ENCODE peak calls at places on chromosomes 6 and 20, in seven cellular contexts. I is CD8-positive, alpha-beta memory T cell; N is endothelial cell; R is mesenteric fat pad; J is posterior cingulate gyrus; U is activated naive CD8-positive, alpha-beta T cell treated with anti-CD3 and anti-CD28 coated beads, Interleukin-2, amount 10 ng/mL, durations not matched to agents 7 days and 5 days; V is ascending aorta. K is an unnamed sample.

GRCh38 chr6:133568970-133569889 is 319.7 kb upstream of the TCF21 start:
- DNase-seq in I (no peak), N (peak; percentile 13), R (no peak), J (no peak), U (no peak), V (no peak), K (peak; percentile 53)

GRCh38 chr6:117215353-117216090 is 49.8 kb upstream of the VGLL2 start:
- DNase-seq in I (no peak), N (no peak), R (no peak), J (no peak), U (no peak), V (no peak), K (no peak)

GRCh38 chr20:18548465-18548864 is 18.8 kb upstream of the SMIM26 start:
- DNase-seq in I (no peak), N (no peak), R (no peak), J (no peak), U (no peak), V (no peak), K (no peak)

GRCh38 chr6:52839124-52840055 is 1.2 kb downstream of the GSTA5 start:
- DNase-seq in I (peak; percentile 34), N (peak; percentile 74), R (no peak), J (peak; percentile 45), U (peak; percentile 43), V (no peak), K (peak; percentile 79)

GRCh38 chr6:26223677-26224546 is 136.7 kb downstream of the HFE start:
- DNase-seq in I (peak; percentile 83), N (no peak), R (no peak), J (no peak), U (peak; percentile 59), V (no peak), K (peak; percentile 69)

GRCh38 chr6:162442675-162443074 is 284.9 kb downstream of the PRKN start:
- DNase-seq in I (no peak), N (peak; percentile 56), R (no peak), J (peak; percentile 49), U (no peak), V (no peak), K (peak; percentile 56)

GRCh38 chr20:17529586-17529985 is 1.6 kb downstream of the BFSP1 start:
- DNase-seq in I (no peak), N (no peak), R (no peak), J (no peak), U (no peak), V (no peak), K (no peak)

GRCh38 chr20:49627329-49627761 is 59.4 kb upstream of the PTGIS start:
- DNase-seq in I (no peak), N (no peak), R (peak; percentile 67), J (no peak), U (no peak), V (no peak), K (no peak)

GRCh38 chr6:36245572-36246031 is 24.3 kb upstream of the PNPLA1 start:
- DNase-seq in I (peak; percentile 20), N (no peak), R (no peak), J (no peak), U (peak; percentile 49), V (no peak), K (no peak)